ENCODE peak calls at places on chromosomes 5 and 9, in seven cellular contexts. One of them, this sample, is unnamed.

GRCh38 chr5:10124287-10124686 is 125.4 kb downstream of the ATPSCKMT start:
- DNase-seq in fibroblast of mammary gland: no peak
- DNase-seq in foreskin fibroblast: no peak
- DNase-seq in heart right ventricle: peak
- DNase-seq in spleen: no peak
- DNase-seq in astrocyte of the spinal cord: no peak
- DNase-seq in cardiac fibroblast: no peak
- DNase-seq in this sample: no peak

GRCh38 chr5:33148076-33148501 is 292.7 kb upstream of the TARS1 start:
- DNase-seq in fibroblast of mammary gland: peak
- DNase-seq in foreskin fibroblast: peak
- DNase-seq in heart right ventricle: peak
- DNase-seq in spleen: no peak
- DNase-seq in astrocyte of the spinal cord: peak
- DNase-seq in cardiac fibroblast: peak
- DNase-seq in this sample: peak

GRCh38 chr5:103057208-103058130 is 62.5 kb downstream of the GIN1 start:
- DNase-seq in fibroblast of mammary gland: peak
- DNase-seq in foreskin fibroblast: peak
- DNase-seq in heart right ventricle: no peak
- DNase-seq in spleen: no peak
- DNase-seq in astrocyte of the spinal cord: peak
- DNase-seq in cardiac fibroblast: no peak
- DNase-seq in this sample: no peak

GRCh38 chr5:176542135-176542595 is 5.0 kb upstream of the RNF44 start:
- DNase-seq in fibroblast of mammary gland: no peak
- DNase-seq in foreskin fibroblast: no peak
- DNase-seq in heart right ventricle: no peak
- DNase-seq in spleen: peak
- DNase-seq in astrocyte of the spinal cord: no peak
- DNase-seq in cardiac fibroblast: no peak
- DNase-seq in this sample: no peak

GRCh38 chr5:14270212-14270702 is 127.1 kb downstream of the TRIO start:
- DNase-seq in fibroblast of mammary gland: peak
- DNase-seq in foreskin fibroblast: peak
- DNase-seq in heart right ventricle: peak
- DNase-seq in spleen: no peak
- DNase-seq in astrocyte of the spinal cord: peak
- DNase-seq in cardiac fibroblast: peak
- DNase-seq in this sample: peak

GRCh38 chr9:115144706-115145105 is 26.7 kb upstream of the TNC start:
- DNase-seq in fibroblast of mammary gland: peak
- DNase-seq in foreskin fibroblast: no peak
- DNase-seq in heart right ventricle: no peak
- DNase-seq in spleen: no peak
- DNase-seq in astrocyte of the spinal cord: peak
- DNase-seq in cardiac fibroblast: no peak
- DNase-seq in this sample: no peak

GRCh38 chr5:78103226-78103722 is 191.2 kb downstream of the AP3B1 start:
- DNase-seq in fibroblast of mammary gland: no peak
- DNase-seq in foreskin fibroblast: no peak
- DNase-seq in heart right ventricle: no peak
- DNase-seq in spleen: no peak
- DNase-seq in astrocyte of the spinal cord: no peak
- DNase-seq in cardiac fibroblast: no peak
- DNase-seq in this sample: peak

GRCh38 chr9:18456624-18457237 is 17.2 kb upstream of the ADAMTSL1 start:
- DNase-seq in fibroblast of mammary gland: no peak
- DNase-seq in foreskin fibroblast: no peak
- DNase-seq in heart right ventricle: no peak
- DNase-seq in spleen: no peak
- DNase-seq in astrocyte of the spinal cord: no peak
- DNase-seq in cardiac fibroblast: no peak
- DNase-seq in this sample: no peak

GRCh38 chr9:130034570-130034969 is 8.4 kb downstream of the FNBP1 start:
- DNase-seq in fibroblast of mammary gland: peak
- DNase-seq in foreskin fibroblast: peak
- DNase-seq in heart right ventricle: no peak
- DNase-seq in spleen: no peak
- DNase-seq in astrocyte of the spinal cord: peak
- DNase-seq in cardiac fibroblast: peak
- DNase-seq in this sample: peak

GRCh38 chr5:143398451-143399237 is 4.8 kb downstream of the NR3C1 start:
- DNase-seq in fibroblast of mammary gland: peak
- DNase-seq in foreskin fibroblast: no peak
- DNase-seq in heart right ventricle: no peak
- DNase-seq in spleen: no peak
- DNase-seq in astrocyte of the spinal cord: peak
- DNase-seq in cardiac fibroblast: no peak
- DNase-seq in this sample: no peak

GRCh38 chr5:39021413-39021812 is 52.8 kb downstream of the RICTOR start:
- DNase-seq in fibroblast of mammary gland: no peak
- DNase-seq in foreskin fibroblast: no peak
- DNase-seq in heart right ventricle: no peak
- DNase-seq in spleen: no peak
- DNase-seq in astrocyte of the spinal cord: no peak
- DNase-seq in cardiac fibroblast: no peak
- DNase-seq in this sample: no peak

GRCh38 chr9:129726322-129727160 is 26.3 kb downstream of the PTGES start:
- DNase-seq in fibroblast of mammary gland: peak
- DNase-seq in foreskin fibroblast: peak
- DNase-seq in heart right ventricle: peak
- DNase-seq in spleen: peak
- DNase-seq in astrocyte of the spinal cord: peak
- DNase-seq in cardiac fibroblast: peak
- DNase-seq in this sample: peak

GRCh38 chr9:126151671-126152050 is 175.0 kb upstream of the MVB12B start:
- DNase-seq in fibroblast of mammary gland: no peak
- DNase-seq in foreskin fibroblast: no peak
- DNase-seq in heart right ventricle: no peak
- DNase-seq in spleen: peak
- DNase-seq in astrocyte of the spinal cord: no peak
- DNase-seq in cardiac fibroblast: no peak
- DNase-seq in this sample: no peak

GRCh38 chr5:434443-435146 is 8.4 kb upstream of the EXOC3 start:
- DNase-seq in fibroblast of mammary gland: no peak
- DNase-seq in foreskin fibroblast: no peak
- DNase-seq in heart right ventricle: no peak
- DNase-seq in spleen: peak
- DNase-seq in astrocyte of the spinal cord: no peak
- DNase-seq in cardiac fibroblast: no peak
- DNase-seq in this sample: no peak

GRCh38 chr5:17203329-17204132 is 13.9 kb upstream of the BASP1 start:
- DNase-seq in fibroblast of mammary gland: peak
- DNase-seq in foreskin fibroblast: peak
- DNase-seq in heart right ventricle: no peak
- DNase-seq in spleen: no peak
- DNase-seq in astrocyte of the spinal cord: peak
- DNase-seq in cardiac fibroblast: peak
- DNase-seq in this sample: peak

GRCh38 chr5:142845402-142845901 is 75.3 kb downstream of the ARHGAP26 start:
- DNase-seq in fibroblast of mammary gland: no peak
- DNase-seq in foreskin fibroblast: no peak
- DNase-seq in heart right ventricle: no peak
- DNase-seq in spleen: no peak
- DNase-seq in astrocyte of the spinal cord: no peak
- DNase-seq in cardiac fibroblast: no peak
- DNase-seq in this sample: no peak

GRCh38 chr5:78360674-78361225 is 333 bp downstream of the SCAMP1 start:
- DNase-seq in fibroblast of mammary gland: no peak
- DNase-seq in foreskin fibroblast: no peak
- DNase-seq in heart right ventricle: peak
- DNase-seq in spleen: peak
- DNase-seq in astrocyte of the spinal cord: no peak
- DNase-seq in cardiac fibroblast: no peak
- DNase-seq in this sample: no peak

GRCh38 chr9:132094314-132094791 is 14.7 kb upstream of the MED27 start:
- DNase-seq in fibroblast of mammary gland: peak
- DNase-seq in foreskin fibroblast: peak
- DNase-seq in heart right ventricle: no peak
- DNase-seq in spleen: no peak
- DNase-seq in astrocyte of the spinal cord: peak
- DNase-seq in cardiac fibroblast: peak
- DNase-seq in this sample: peak

GRCh38 chr9:75588808-75589207 is 301.7 kb upstream of the PCSK5 start:
- DNase-seq in fibroblast of mammary gland: no peak
- DNase-seq in foreskin fibroblast: no peak
- DNase-seq in heart right ventricle: no peak
- DNase-seq in spleen: no peak
- DNase-seq in astrocyte of the spinal cord: no peak
- DNase-seq in cardiac fibroblast: no peak
- DNase-seq in this sample: no peak

GRCh38 chr9:88567870-88568269 is 32.9 kb downstream of the NXNL2 start:
- DNase-seq in fibroblast of mammary gland: no peak
- DNase-seq in foreskin fibroblast: no peak
- DNase-seq in heart right ventricle: no peak
- DNase-seq in spleen: no peak
- DNase-seq in astrocyte of the spinal cord: no peak
- DNase-seq in cardiac fibroblast: no peak
- DNase-seq in this sample: no peak

GRCh38 chr9:97470076-97470475 is 31.4 kb upstream of the TMOD1 start:
- DNase-seq in fibroblast of mammary gland: no peak
- DNase-seq in foreskin fibroblast: no peak
- DNase-seq in heart right ventricle: no peak
- DNase-seq in spleen: no peak
- DNase-seq in astrocyte of the spinal cord: no peak
- DNase-seq in cardiac fibroblast: no peak
- DNase-seq in this sample: no peak

GRCh38 chr5:174935854-174936474 is 211.6 kb downstream of the MSX2 start:
- DNase-seq in fibroblast of mammary gland: peak
- DNase-seq in foreskin fibroblast: peak
- DNase-seq in heart right ventricle: peak
- DNase-seq in spleen: peak
- DNase-seq in astrocyte of the spinal cord: peak
- DNase-seq in cardiac fibroblast: peak
- DNase-seq in this sample: peak

GRCh38 chr9:70962761-70963445 is 158.5 kb downstream of the TRPM3 start:
- DNase-seq in fibroblast of mammary gland: peak
- DNase-seq in foreskin fibroblast: no peak
- DNase-seq in heart right ventricle: no peak
- DNase-seq in spleen: no peak
- DNase-seq in astrocyte of the spinal cord: no peak
- DNase-seq in cardiac fibroblast: no peak
- DNase-seq in this sample: no peak

GRCh38 chr5:62732677-62733121 is 154.1 kb downstream of the LRRC70 start:
- DNase-seq in fibroblast of mammary gland: peak
- DNase-seq in foreskin fibroblast: no peak
- DNase-seq in heart right ventricle: no peak
- DNase-seq in spleen: no peak
- DNase-seq in astrocyte of the spinal cord: peak
- DNase-seq in cardiac fibroblast: no peak
- DNase-seq in this sample: no peak

GRCh38 chr5:553874-554273 is 29.6 kb upstream of the SLC9A3 start:
- DNase-seq in fibroblast of mammary gland: no peak
- DNase-seq in foreskin fibroblast: no peak
- DNase-seq in heart right ventricle: no peak
- DNase-seq in spleen: no peak
- DNase-seq in astrocyte of the spinal cord: no peak
- DNase-seq in cardiac fibroblast: no peak
- DNase-seq in this sample: no peak

GRCh38 chr5:6585939-6586646 is 46.8 kb downstream of the NSUN2 start:
- DNase-seq in fibroblast of mammary gland: no peak
- DNase-seq in foreskin fibroblast: no peak
- DNase-seq in heart right ventricle: no peak
- DNase-seq in spleen: no peak
- DNase-seq in astrocyte of the spinal cord: no peak
- DNase-seq in cardiac fibroblast: no peak
- DNase-seq in this sample: no peak

GRCh38 chr5:160262665-160263064 is 33.4 kb downstream of the FABP6 start:
- DNase-seq in fibroblast of mammary gland: no peak
- DNase-seq in foreskin fibroblast: peak
- DNase-seq in heart right ventricle: peak
- DNase-seq in spleen: peak
- DNase-seq in astrocyte of the spinal cord: no peak
- DNase-seq in cardiac fibroblast: peak
- DNase-seq in this sample: no peak

GRCh38 chr9:35618854-35619799 is 914 bp upstream of the CD72 start:
- DNase-seq in fibroblast of mammary gland: no peak
- DNase-seq in foreskin fibroblast: no peak
- DNase-seq in heart right ventricle: no peak
- DNase-seq in spleen: peak
- DNase-seq in astrocyte of the spinal cord: no peak
- DNase-seq in cardiac fibroblast: peak
- DNase-seq in this sample: no peak

GRCh38 chr9:129459550-129460322 is 161.2 kb downstream of the C9orf50 start:
- DNase-seq in fibroblast of mammary gland: no peak
- DNase-seq in foreskin fibroblast: no peak
- DNase-seq in heart right ventricle: peak
- DNase-seq in spleen: peak
- DNase-seq in astrocyte of the spinal cord: no peak
- DNase-seq in cardiac fibroblast: no peak
- DNase-seq in this sample: no peak

GRCh38 chr9:5110867-5111681 is 74.4 kb downstream of the INSL6 start:
- DNase-seq in fibroblast of mammary gland: no peak
- DNase-seq in foreskin fibroblast: no peak
- DNase-seq in heart right ventricle: no peak
- DNase-seq in spleen: peak
- DNase-seq in astrocyte of the spinal cord: no peak
- DNase-seq in cardiac fibroblast: no peak
- DNase-seq in this sample: no peak
- H3K4me3 ChIP-seq in fibroblast of mammary gland: no peak
- H3K4me3 ChIP-seq in foreskin fibroblast: no peak
- H3K4me3 ChIP-seq in heart right ventricle: no peak
- H3K4me3 ChIP-seq in spleen: no peak
- H3K4me3 ChIP-seq in astrocyte of the spinal cord: no peak
- H3K4me3 ChIP-seq in cardiac fibroblast: no peak
- H3K4me3 ChIP-seq in this sample: no peak

GRCh38 chr5:135546912-135547311 is 11.1 kb upstream of the NEUROG1 start:
- DNase-seq in fibroblast of mammary gland: no peak
- DNase-seq in foreskin fibroblast: no peak
- DNase-seq in heart right ventricle: no peak
- DNase-seq in spleen: no peak
- DNase-seq in astrocyte of the spinal cord: no peak
- DNase-seq in cardiac fibroblast: no peak
- DNase-seq in this sample: no peak
- TF ChIP-seq CTCF in fibroblast of mammary gland: no peak
- TF ChIP-seq CTCF in foreskin fibroblast: no peak
- TF ChIP-seq CTCF in heart right ventricle: no peak
- TF ChIP-seq CTCF in spleen: no peak
- TF ChIP-seq CTCF in astrocyte of the spinal cord: no peak
- TF ChIP-seq CTCF in cardiac fibroblast: no peak
- TF ChIP-seq CTCF in this sample: no peak

DNA sequence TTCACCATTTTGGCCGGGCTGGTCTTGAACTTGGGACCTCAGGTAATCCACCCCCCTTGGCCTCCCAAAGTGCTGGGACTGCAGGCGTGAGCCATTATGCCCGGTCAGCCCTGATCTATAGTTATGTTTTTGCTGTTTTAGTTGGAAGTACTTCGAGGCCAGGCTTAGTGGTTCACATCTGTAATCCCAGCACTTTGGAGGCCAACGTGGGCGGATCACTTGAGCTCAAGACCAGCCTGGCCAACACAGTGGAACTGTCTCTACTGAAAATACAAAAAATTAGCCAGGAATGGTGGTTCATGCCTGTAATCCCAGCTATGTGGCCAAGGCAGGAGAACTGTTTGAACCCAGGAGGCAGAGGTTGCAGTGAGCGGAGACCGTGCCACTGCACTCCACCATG is 2.0 kb downstream of the HSPA9 start:
- DNase-seq in fibroblast of mammary gland: no peak
- DNase-seq in foreskin fibroblast: no peak
- DNase-seq in heart right ventricle: no peak
- DNase-seq in spleen: no peak
- DNase-seq in astrocyte of the spinal cord: no peak
- DNase-seq in cardiac fibroblast: no peak
- DNase-seq in this sample: no peak
- H3K4me3 ChIP-seq in fibroblast of mammary gland: no peak
- H3K4me3 ChIP-seq in foreskin fibroblast: no peak
- H3K4me3 ChIP-seq in heart right ventricle: no peak
- H3K4me3 ChIP-seq in spleen: no peak
- H3K4me3 ChIP-seq in astrocyte of the spinal cord: no peak
- H3K4me3 ChIP-seq in cardiac fibroblast: no peak
- H3K4me3 ChIP-seq in this sample: no peak

GRCh38 chr5:109688647-109688998 is 1.1 kb upstream of the MAN2A1 start:
- DNase-seq in fibroblast of mammary gland: peak
- DNase-seq in foreskin fibroblast: no peak
- DNase-seq in heart right ventricle: peak
- DNase-seq in spleen: no peak
- DNase-seq in astrocyte of the spinal cord: peak
- DNase-seq in cardiac fibroblast: no peak
- DNase-seq in this sample: no peak
- TF ChIP-seq CTCF in fibroblast of mammary gland: peak
- TF ChIP-seq CTCF in foreskin fibroblast: peak
- TF ChIP-seq CTCF in heart right ventricle: peak
- TF ChIP-seq CTCF in spleen: peak
- TF ChIP-seq CTCF in astrocyte of the spinal cord: peak
- TF ChIP-seq CTCF in cardiac fibroblast: peak
- TF ChIP-seq CTCF in this sample: peak

This sample was measured in astrocyte of the cerebellum.